ENCODE peak calls at places on chromosomes 7 and 10, in five cellular contexts. Q is NCI-H2029; X is SK-N-DZ; L is uterus; D is stimulated activated CD4-positive, alpha-beta T cell treated with anti-CD3 and anti-CD28 coated beads, TNF-alpha, amount 100 ng/mL, for 4 hours. B is an unnamed sample.

GRCh38 chr7:108094933-108095710 is 35.0 kb downstream of the LAMB4 start:
- DNase-seq in L (peak), X (peak), D (no peak), Q (peak), B (no peak)

GRCh38 chr10:58651040-58651439 is 138.4 kb downstream of the BICC1 start:
- DNase-seq in D (no peak), Q (peak), L (no peak), X (peak), B (no peak)

GRCh38 chr7:25664593-25664992 is 436.3 kb upstream of the NPVF start:
- DNase-seq in D (no peak), X (no peak), Q (no peak), L (no peak), B (no peak)

GRCh38 chr10:14560274-14560673 is 214.4 kb downstream of the FAM107B start:
- DNase-seq in D (peak), L (no peak), Q (no peak), X (no peak), B (no peak)

GRCh38 chr10:116809528-116810500 is 39.5 kb upstream of the ENO4 start:
- DNase-seq in L (no peak), X (peak), Q (peak), D (no peak), B (peak)

GRCh38 chr7:99184468-99185225 is 23.3 kb downstream of the KPNA7 start:
- DNase-seq in X (peak), Q (peak), L (no peak), D (no peak), B (no peak)

GRCh38 chr10:125756196-125756595 is 19.4 kb downstream of the MMP21 start:
- DNase-seq in D (no peak), X (no peak), Q (peak), L (no peak), B (no peak)

GRCh38 chr7:3152714-3153113 is 109.0 kb upstream of the CARD11 start:
- DNase-seq in Q (no peak), L (no peak), D (no peak), X (no peak), B (no peak)

GRCh38 chr10:129951251-129951808 is 12.7 kb downstream of the EBF3 start:
- DNase-seq in X (peak), D (no peak), Q (no peak), L (peak), B (no peak)

GRCh38 chr7:2093214-2093840 is 139.4 kb downstream of the MAD1L1 start:
- DNase-seq in Q (no peak), D (no peak), L (no peak), X (no peak), B (no peak)

GRCh38 chr7:70131807-70132565 is 533.7 kb downstream of the AUTS2 start:
- DNase-seq in D (no peak), Q (peak), L (no peak), X (peak), B (no peak)

GRCh38 chr7:904847-905246 is 28.5 kb downstream of the GET4 start:
- DNase-seq in Q (no peak), X (no peak), L (no peak), D (no peak), B (no peak)

GRCh38 chr7:53611043-53611442 is 575.6 kb downstream of the POM121L12 start:
- DNase-seq in L (no peak), D (no peak), Q (no peak), X (no peak), B (no peak)

GRCh38 chr10:57769298-57769697 is 498.4 kb downstream of the IPMK start:
- DNase-seq in Q (no peak), L (no peak), D (no peak), X (no peak), B (no peak)

GRCh38 chr10:71334228-71334791 is 15.3 kb downstream of the SLC29A3 start:
- DNase-seq in X (no peak), L (no peak), D (no peak), Q (no peak), B (peak)

GRCh38 chr10:70300461-70300860 is 16.7 kb upstream of the NPFFR1 start:
- DNase-seq in X (no peak), Q (no peak), D (no peak), L (no peak), B (no peak)

GRCh38 chr7:146885231-146885630 is 768.6 kb downstream of the CNTNAP2 start:
- DNase-seq in X (no peak), D (no peak), L (no peak), Q (no peak), B (no peak)

GRCh38 chr10:126243306-126243705 is 145.0 kb downstream of the ADAM12 start:
- DNase-seq in D (no peak), Q (no peak), X (no peak), L (no peak), B (no peak)

GRCh38 chr10:125629758-125630376 is 53.1 kb downstream of the TEX36 start:
- DNase-seq in X (peak), Q (peak), D (no peak), L (no peak), B (peak)

GRCh38 chr10:105070249-105070648 is 429.2 kb downstream of the SORCS3 start:
- DNase-seq in D (no peak), Q (no peak), X (no peak), L (no peak), B (no peak)

GRCh38 chr7:112084506-112084905 is 121.7 kb downstream of the DOCK4 start:
- DNase-seq in Q (no peak), D (no peak), L (no peak), X (no peak), B (no peak)

GRCh38 chr10:109940553-109940952 is 17.2 kb upstream of the XPNPEP1 start:
- DNase-seq in X (no peak), D (no peak), L (no peak), Q (no peak), B (no peak)

GRCh38 chr10:35195361-35196306 is 69.0 kb downstream of the CREM start:
- DNase-seq in D (peak), X (peak), Q (peak), L (peak), B (peak)

GRCh38 chr10:22341936-22342222 is 3.4 kb upstream of the SPAG6 start:
- DNase-seq in L (no peak), X (no peak), Q (no peak), D (no peak), B (no peak)

GRCh38 chr10:125041856-125042506 is 100.1 kb downstream of the ZRANB1 start:
- DNase-seq in X (no peak), L (no peak), Q (no peak), D (no peak), B (no peak)

GRCh38 chr7:142711722-142712616 is 37.3 kb upstream of the PRSS1 start:
- DNase-seq in X (peak), D (no peak), Q (no peak), L (no peak), B (no peak)

GRCh38 chr7:2383543-2384274 is 19.7 kb upstream of the CHST12 start:
- DNase-seq in D (no peak), X (no peak), L (no peak), Q (no peak), B (no peak)

GRCh38 chr7:45660201-45660900 is 86.2 kb downstream of the ADCY1 start:
- DNase-seq in D (no peak), X (no peak), L (no peak), Q (no peak), B (no peak)

GRCh38 chr7:28954936-28955335 is 3.2 kb downstream of the TRIL start:
- DNase-seq in D (no peak), Q (no peak), X (no peak), L (no peak), B (no peak)

GRCh38 chr7:45638916-45639315 is 64.7 kb downstream of the ADCY1 start:
- DNase-seq in L (no peak), Q (peak), D (no peak), X (no peak), B (peak)